ENCODE peak calls at places on chromosome 10, in seven cellular contexts. E, F, I, T, B, M and L are unnamed samples.

GRCh38 chr10:12432402-12433189 is 83.2 kb downstream of the CAMK1D start:
- DNase-seq in E (no peak), F (no peak), I (no peak), T (no peak), B (no peak), M (no peak), L (no peak)

GRCh38 chr10:119595715-119596515 is 849 bp downstream of the TIAL1 start:
- DNase-seq in E (peak; percentile 53), F (no peak), I (peak; percentile 44), T (no peak), B (no peak), M (peak; percentile 57), L (peak; percentile 50)

GRCh38 chr10:71342850-71343773 is 24.1 kb downstream of the SLC29A3 start:
- DNase-seq in E (no peak), F (no peak), I (peak; percentile 44), T (no peak), B (peak; percentile 74), M (peak; percentile 33), L (no peak)

GRCh38 chr10:118966131-118967125 is 63.1 kb upstream of the NANOS1 start:
- DNase-seq in E (no peak), F (no peak), I (no peak), T (no peak), B (no peak), M (no peak), L (no peak)

GRCh38 chr10:48934672-48935071 is 5.0 kb downstream of the LRRC18 start:
- DNase-seq in E (no peak), F (no peak), I (no peak), T (no peak), B (no peak), M (no peak), L (no peak)

GRCh38 chr10:63491558-63492316 is 26.0 kb upstream of the JMJD1C start:
- DNase-seq in E (no peak), F (no peak), I (peak; percentile 74), T (no peak), B (no peak), M (no peak), L (no peak)

GRCh38 chr10:6203331-6204062 is 765 bp downstream of the PFKFB3 start:
- DNase-seq in E (peak; percentile 86), F (no peak), I (peak; percentile 47), T (no peak), B (no peak), M (peak; percentile 84), L (peak; percentile 46)

GRCh38 chr10:80413152-80413996 is 5.0 kb downstream of the PRXL2A start:
- DNase-seq in E (no peak), F (no peak), I (peak; percentile 44), T (no peak), B (no peak), M (no peak), L (peak; percentile 88)

GRCh38 chr10:59680199-59680598 is 29.5 kb downstream of the SLC16A9 start:
- DNase-seq in E (no peak), F (no peak), I (no peak), T (no peak), B (no peak), M (no peak), L (no peak)

GRCh38 chr10:129761166-129761565 is 202.9 kb downstream of the EBF3 start:
- DNase-seq in E (peak; percentile 31), F (no peak), I (no peak), T (no peak), B (no peak), M (no peak), L (no peak)

GRCh38 chr10:17847586-17848296 is 38.6 kb downstream of the MRC1 start:
- DNase-seq in E (no peak), F (no peak), I (peak; percentile 34), T (no peak), B (no peak), M (no peak), L (peak; percentile 31)

GRCh38 chr10:24156686-24157085 is 52.3 kb upstream of the KIAA1217 start:
- DNase-seq in E (no peak), F (no peak), I (no peak), T (no peak), B (no peak), M (no peak), L (no peak)

GRCh38 chr10:82529064-82529463 is 654.1 kb downstream of the NRG3 start:
- DNase-seq in E (no peak), F (no peak), I (no peak), T (no peak), B (no peak), M (no peak), L (no peak)

GRCh38 chr10:131974034-131974817 is 7.5 kb downstream of the BNIP3 start:
- DNase-seq in E (no peak), F (no peak), I (no peak), T (no peak), B (no peak), M (no peak), L (no peak)

GRCh38 chr10:316390-316789 is 181.1 kb downstream of the ZMYND11 start:
- DNase-seq in E (no peak), F (no peak), I (no peak), T (no peak), B (no peak), M (no peak), L (no peak)

GRCh38 chr10:13366891-13367290 is 18.8 kb upstream of the SEPHS1 start:
- DNase-seq in E (no peak), F (no peak), I (no peak), T (no peak), B (no peak), M (no peak), L (no peak)

GRCh38 chr10:20986049-20986448 is 88.9 kb upstream of the NEBL start:
- DNase-seq in E (no peak), F (no peak), I (no peak), T (no peak), B (peak; percentile 28), M (no peak), L (peak; percentile 52)

GRCh38 chr10:71126432-71126831 is 85.9 kb upstream of the UNC5B start:
- DNase-seq in E (peak; percentile 37), F (no peak), I (no peak), T (no peak), B (no peak), M (peak; percentile 4), L (no peak)

DNA sequence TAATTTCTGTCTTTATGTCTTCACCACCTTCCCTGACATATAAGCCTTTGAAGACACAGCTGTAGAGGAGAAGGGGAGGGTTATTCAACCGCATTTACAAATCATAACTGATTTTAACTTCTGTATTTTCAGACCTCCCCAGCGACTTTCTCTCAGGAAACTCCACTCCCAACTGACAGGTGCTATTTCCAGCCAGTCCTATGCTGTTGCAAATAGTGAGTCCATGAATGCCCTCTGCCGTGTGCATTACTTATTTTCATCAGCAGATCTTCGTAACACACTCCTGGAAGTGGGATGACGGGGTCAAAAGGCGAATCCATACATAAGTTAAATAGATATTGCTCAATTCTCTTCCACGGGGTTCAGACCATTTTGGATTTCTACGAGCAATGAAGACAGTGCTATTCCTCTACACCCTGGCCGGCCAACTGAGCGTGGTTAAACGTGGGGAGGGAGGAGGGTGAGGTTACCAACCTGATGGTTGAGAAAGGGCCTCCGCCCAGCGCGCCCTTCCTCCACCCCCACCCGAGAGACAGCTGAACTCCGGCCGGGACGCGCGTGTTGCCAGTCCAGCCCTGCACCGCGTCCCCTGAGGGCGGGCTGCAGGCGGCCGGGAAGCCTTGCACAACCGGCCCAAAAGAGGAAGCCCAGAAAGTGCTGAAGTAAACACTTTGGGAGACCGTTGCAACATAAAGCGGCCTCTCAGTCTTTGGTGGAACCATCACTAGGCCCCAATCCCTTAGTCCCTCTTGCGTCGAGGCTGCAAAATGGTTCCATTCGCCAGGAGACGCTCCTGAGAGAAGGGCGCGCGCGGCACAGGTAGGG is at the start of gene APBB1IP:
- DNase-seq in E (peak; percentile 60), F (no peak), I (no peak), T (peak; percentile 61), B (no peak), M (no peak), L (no peak)
- H3K9ac ChIP-seq in E (no peak within 1 kb of the TSS), F (no peak within 1 kb of the TSS), I (no peak within 1 kb of the TSS), T (peak within 1 kb of the TSS; percentile 97), B (no peak within 1 kb of the TSS), M (no peak within 1 kb of the TSS), L (no peak within 1 kb of the TSS)

GRCh38 chr10:11177926-11178453 is 160.3 kb downstream of the CELF2 start:
- DNase-seq in E (no peak), F (no peak), I (no peak), T (no peak), B (no peak), M (peak; percentile 25), L (no peak)

GRCh38 chr10:11175823-11176243 is 158.2 kb downstream of the CELF2 start:
- DNase-seq in E (no peak), F (no peak), I (no peak), T (peak; percentile 86), B (no peak), M (no peak), L (no peak)

GRCh38 chr10:11178606-11179221 is 161.0 kb downstream of the CELF2 start:
- DNase-seq in E (no peak), F (no peak), I (peak; percentile 61), T (peak; percentile 98), B (no peak), M (peak; percentile 94), L (peak; percentile 49)

GRCh38 chr10:11179231-11180105 is 161.8 kb downstream of the CELF2 start:
- DNase-seq in E (no peak), F (no peak), I (no peak), T (no peak), B (no peak), M (no peak), L (no peak)

DNA sequence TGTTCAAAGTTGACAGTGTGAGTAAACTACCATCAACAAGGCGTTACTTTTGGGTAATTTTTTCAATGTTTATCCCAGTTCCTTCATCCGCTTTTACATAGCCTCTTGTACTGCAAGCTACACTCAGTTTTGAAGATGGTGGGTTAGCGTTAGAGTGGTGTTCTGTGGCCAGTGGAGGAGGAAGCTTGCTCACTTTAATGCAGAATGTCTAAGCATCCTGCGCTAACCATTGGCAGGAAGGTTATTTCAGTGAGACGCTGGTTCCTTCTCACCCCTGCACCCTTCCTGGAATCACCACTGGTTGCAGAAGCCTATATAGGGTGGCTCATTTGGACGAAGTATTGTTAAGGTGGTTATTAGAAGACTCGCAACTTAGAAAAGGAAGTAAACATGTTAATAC is 159.1 kb downstream of the CELF2 start:
- DNase-seq in E (no peak), F (no peak), I (no peak), T (no peak), B (no peak), M (no peak), L (no peak)
- TF ChIP-seq POLR2A in E (no peak), F (no peak), I (no peak), T (peak; percentile 49), B (no peak), M (no peak), L (no peak)

GRCh38 chr10:69451209-69451783 is at the start of gene TSPAN15:
- DNase-seq in E (peak; percentile 91), F (peak; percentile 75), I (peak; percentile 46), T (peak; percentile 45), B (peak; percentile 68), M (peak; percentile 87), L (peak; percentile 87)
- H3K9ac ChIP-seq in E (no peak within 1 kb of the TSS), F (peak within 1 kb of the TSS; percentile 68), I (no peak within 1 kb of the TSS), T (peak within 1 kb of the TSS; percentile 45), B (peak within 1 kb of the TSS; percentile 40), M (no peak within 1 kb of the TSS), L (peak within 1 kb of the TSS; percentile 68)

GRCh38 chr10:72834183-72834825 is 59.2 kb upstream of the OIT3 start:
- DNase-seq in E (no peak), F (peak; percentile 48), I (peak; percentile 76), T (peak; percentile 28), B (peak; percentile 53), M (peak; percentile 57), L (peak; percentile 80)
- TF ChIP-seq POLR2A in E (no peak), F (no peak), I (no peak), T (no peak), B (no peak), M (no peak), L (no peak)